ENCODE peak calls at places on chromosomes 4 and X, in five cellular contexts. Q is K562, O is adrenal gland, X is tibial artery, F is right lobe of liver. E is an unnamed sample. For H3K27me3, the result is how much of the 10 kb centered on the place peaks cover.

GRCh38 chr4:8921465-8921864 is 49.8 kb upstream of the HMX1 start:
- DNase-seq in O (no peak), X (no peak), Q (no peak), F (peak), E (peak)

GRCh38 chr4:61958591-61958990 is 758.5 kb downstream of the ADGRL3 start:
- DNase-seq in Q (no peak), F (no peak), O (no peak), X (no peak), E (no peak)

GRCh38 chr4:12548678-12549077 is 935.5 kb downstream of the RAB28 start:
- DNase-seq in F (no peak), O (no peak), Q (no peak), X (no peak), E (no peak)

GRCh38 chr4:147714575-147715401 is 17.1 kb upstream of the ARHGAP10 start:
- DNase-seq in O (peak), X (peak), F (no peak), Q (no peak), E (no peak)

GRCh38 chr4:67344594-67345380 is 200.5 kb downstream of the CENPC start:
- DNase-seq in O (no peak), X (no peak), Q (no peak), F (no peak), E (no peak)

GRCh38 chrX:15511563-15511962 is 11.0 kb downstream of the BMX start:
- DNase-seq in F (no peak), X (no peak), O (no peak), Q (no peak), E (no peak)

GRCh38 chrX:54470054-54470760 is 25.8 kb downstream of the FGD1 start:
- DNase-seq in O (no peak), X (no peak), F (no peak), Q (no peak), E (no peak)

GRCh38 chr4:4842476-4843441 is 16.7 kb upstream of the MSX1 start:
- DNase-seq in O (no peak), F (no peak), Q (no peak), X (no peak), E (no peak)

GRCh38 chrX:143945171-143945570 is 61.3 kb downstream of the UBE2NL start:
- DNase-seq in X (no peak), F (no peak), Q (no peak), O (no peak), E (no peak)

GRCh38 chr4:95095352-95095974 is 337.7 kb downstream of the BMPR1B start:
- DNase-seq in Q (peak), X (no peak), O (peak), F (no peak), E (no peak)

GRCh38 chrX:119997570-119997969 is 54.0 kb upstream of the NKAP start:
- DNase-seq in X (no peak), O (no peak), Q (no peak), F (no peak), E (no peak)

GRCh38 chrX:119999087-119999634 is 55.6 kb upstream of the NKAP start:
- DNase-seq in Q (no peak), X (no peak), O (no peak), F (no peak), E (no peak)

GRCh38 chrX:120000490-120001246 is 57.1 kb upstream of the NKAP start:
- DNase-seq in O (no peak), X (no peak), F (no peak), Q (no peak), E (no peak)

GRCh38 chrX:119996069-119996468 is 52.5 kb upstream of the NKAP start:
- DNase-seq in X (no peak), Q (no peak), F (no peak), O (no peak), E (no peak)

DNA sequence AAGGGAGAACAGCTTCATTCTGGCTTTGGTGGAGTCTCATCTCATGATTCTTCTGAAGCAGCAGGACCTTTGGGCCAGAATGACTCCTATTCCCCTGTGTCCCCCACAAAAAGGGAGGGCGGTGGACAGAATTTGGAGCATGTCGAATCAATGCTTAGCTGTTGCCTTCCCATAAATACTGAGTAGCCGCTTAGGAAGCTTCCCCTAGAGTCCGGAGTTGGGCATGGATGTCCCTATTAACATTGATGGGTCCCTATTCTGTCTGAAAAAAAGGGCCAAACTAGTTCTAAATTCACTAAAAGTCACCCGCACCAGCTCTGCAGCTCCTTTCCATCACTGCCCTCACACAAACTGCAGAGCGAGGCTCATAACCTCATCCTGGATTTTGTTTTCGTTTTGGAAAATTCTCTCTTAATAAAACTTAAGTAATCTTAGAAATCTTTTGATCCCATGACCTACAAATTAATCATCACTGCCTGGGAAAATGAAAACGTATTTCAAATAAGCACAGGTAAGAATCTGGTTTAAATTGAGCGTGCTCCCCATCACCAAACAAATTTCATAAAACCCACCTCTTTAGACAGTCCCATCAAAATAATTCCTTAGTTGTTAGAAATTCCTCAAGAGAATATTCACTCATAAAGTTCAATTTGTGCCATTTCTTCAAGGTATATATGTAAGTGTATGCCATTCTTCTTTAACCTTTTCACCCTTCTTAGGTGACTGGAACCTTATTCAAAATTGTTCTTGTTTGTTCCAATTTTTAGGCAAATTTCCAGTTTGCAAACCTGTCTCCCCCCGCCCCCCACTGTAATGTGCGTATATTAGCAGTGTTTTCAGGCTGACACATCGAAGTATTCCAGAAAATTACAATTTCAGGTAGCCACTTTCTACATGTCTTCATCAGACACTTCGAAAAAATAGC is 53.3 kb upstream of the NKAP start:
- DNase-seq in F (no peak), Q (no peak), X (no peak), O (no peak), E (no peak)
- H3K27me3 ChIP-seq in F (half or more), Q (under half), X (under half), O (half or more), E (half or more)

GRCh38 chr4:163528618-163529017 is 34.1 kb downstream of the TMA16 start:
- DNase-seq in Q (no peak), X (no peak), F (no peak), O (no peak), E (no peak)

GRCh38 chr4:163527172-163527571 is 32.7 kb downstream of the TMA16 start:
- DNase-seq in O (no peak), F (no peak), X (no peak), Q (no peak), E (no peak)

GRCh38 chr4:163523791-163524365 is 29.4 kb downstream of the TMA16 start:
- DNase-seq in Q (no peak), O (no peak), X (no peak), F (no peak), E (no peak)

GRCh38 chr4:163525982-163526381 is 31.5 kb downstream of the TMA16 start:
- DNase-seq in Q (no peak), O (no peak), X (no peak), F (no peak), E (no peak)
- H3K27me3 ChIP-seq in Q (under half), O (under half), X (under half), F (under half), E (under half)

DNA sequence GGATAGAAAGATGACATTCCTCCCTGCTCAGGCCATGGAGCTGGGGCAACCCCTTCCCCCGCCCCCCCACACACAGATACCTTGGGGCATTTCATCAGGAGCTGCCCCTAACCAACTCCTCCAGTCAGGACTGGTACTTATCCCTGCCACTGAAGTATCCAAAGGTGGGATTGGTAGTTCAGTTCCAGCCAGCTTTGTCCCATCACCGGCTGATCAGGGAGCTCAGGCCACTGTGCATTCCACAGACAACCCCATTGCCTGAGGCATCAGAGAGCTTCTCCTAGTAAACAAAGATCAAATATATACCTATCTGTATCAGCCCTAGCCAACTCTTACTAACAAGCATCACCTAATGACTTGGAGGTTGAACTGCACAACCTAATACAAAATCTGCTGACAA is 218.2 kb upstream of the FMR1 start:
- DNase-seq in X (no peak), F (no peak), O (no peak), Q (no peak), E (no peak)
- H3K27me3 ChIP-seq in X (under half), F (under half), O (under half), Q (under half), E (under half)

GRCh38 chrX:112081781-112082482 is 644 bp downstream of the TRPC5 start:
- DNase-seq in F (no peak), O (no peak), Q (no peak), X (no peak), E (no peak)
- H3K27me3 ChIP-seq in F (under half), O (under half), Q (under half), X (under half), E (under half)

DNA sequence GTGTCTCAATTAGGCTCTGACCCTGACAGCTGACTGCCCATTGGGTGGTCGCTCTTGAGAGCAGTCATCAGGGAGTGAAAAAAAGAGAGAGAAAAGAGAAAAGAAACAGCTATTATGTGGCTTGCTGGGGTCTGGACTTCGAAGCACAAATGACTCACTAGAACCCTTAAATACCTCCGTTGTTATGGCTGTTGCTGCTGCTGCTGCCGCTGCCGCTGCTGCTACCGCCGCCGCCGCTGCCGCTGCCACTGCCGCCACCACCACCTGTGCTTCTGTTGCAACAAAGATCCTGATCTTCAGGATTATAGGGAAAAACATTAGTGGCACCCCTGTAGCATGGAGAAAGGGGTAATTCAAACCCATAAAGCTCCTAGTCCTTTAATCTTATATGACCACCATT is 70.8 kb downstream of the GSPT2 start:
- DNase-seq in O (no peak), F (no peak), X (no peak), Q (no peak), E (no peak)
- H3K27me3 ChIP-seq in O (under half), F (under half), X (under half), Q (under half), E (under half)

DNA sequence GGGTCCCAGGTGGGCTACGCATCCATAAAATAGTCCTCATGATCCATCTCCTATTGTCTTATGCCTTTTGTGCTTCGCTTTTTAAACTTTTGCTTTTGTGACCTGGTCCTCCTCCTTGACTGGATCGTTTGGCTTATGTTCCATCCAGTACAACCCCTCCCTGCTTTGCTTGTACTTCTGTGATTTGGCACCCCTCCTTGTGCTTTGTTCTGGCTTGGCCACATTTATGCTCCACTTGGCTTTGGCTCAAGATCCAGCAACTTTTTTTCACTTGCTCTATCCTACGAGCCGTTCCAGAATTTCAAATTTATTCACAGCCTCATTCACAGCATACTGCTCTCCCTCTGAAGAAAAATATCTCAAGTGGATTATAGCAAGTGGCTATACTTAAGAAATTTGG is 28.0 kb upstream of the GLRA2 start:
- DNase-seq in F (no peak), X (no peak), Q (no peak), O (no peak), E (no peak)
- H3K27me3 ChIP-seq in F (under half), X (under half), Q (under half), O (under half), E (under half)

GRCh38 chr4:112511294-112512118 is 4.5 kb downstream of the NEUROG2 start:
- DNase-seq in X (no peak), O (no peak), F (no peak), Q (no peak), E (no peak)

GRCh38 chr4:112509243-112510190 is 6.5 kb downstream of the NEUROG2 start:
- DNase-seq in X (no peak), F (no peak), O (no peak), Q (no peak), E (no peak)

GRCh38 chr4:112514079-112514448 is 1.9 kb downstream of the NEUROG2 start:
- DNase-seq in O (no peak), F (no peak), X (no peak), Q (no peak), E (no peak)

GRCh38 chr4:112510191-112510467 is 5.9 kb downstream of the NEUROG2 start:
- DNase-seq in O (no peak), X (no peak), Q (no peak), F (no peak), E (no peak)

GRCh38 chr4:112510468-112511293 is 5.3 kb downstream of the NEUROG2 start:
- DNase-seq in X (no peak), O (no peak), Q (no peak), F (no peak), E (no peak)
- H3K27me3 ChIP-seq in X (under half), O (half or more), Q (half or more), F (half or more), E (half or more)

DNA sequence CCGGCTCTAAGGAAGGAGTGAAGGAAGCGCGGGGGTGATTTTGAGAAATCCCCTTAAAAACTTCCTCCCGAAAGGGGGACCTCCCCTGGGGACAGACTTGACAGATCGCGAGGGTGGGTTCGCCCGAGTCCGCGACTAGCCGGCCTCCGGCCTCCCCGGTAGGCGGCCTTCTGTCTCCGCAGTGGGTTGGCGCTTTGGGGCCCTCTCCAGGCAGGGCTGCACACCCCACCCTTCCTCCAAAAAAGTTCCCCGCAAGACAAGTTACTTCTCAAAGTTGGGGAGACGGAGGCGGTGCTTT is 24.8 kb downstream of the HOPX start:
- DNase-seq in O (no peak), Q (peak), X (no peak), F (no peak), E (peak)
- H3K27me3 ChIP-seq in O (under half), Q (under half), X (under half), F (under half), E (under half)

E was measured in spleen.